ENCODE peak calls at places on chromosomes 4 and X, in four cellular contexts. N is NT2/D1, S is sigmoid colon, P is fibroblast of lung. E is an unnamed sample. For H3K9me3, the result is how much of the 10 kb centered on the place peaks cover.

GRCh38 chr4:76611611-76612010 is 176.6 kb downstream of the SHROOM3 start:
- DNase-seq in N (no peak), S (no peak), P (peak), E (no peak)

GRCh38 chr4:83686166-83686565 is 150.3 kb downstream of the GPAT3 start:
- DNase-seq in N (no peak), S (no peak), P (no peak), E (peak)

GRCh38 chrX:33207056-33207455 is 4.3 kb downstream of the DMD start:
- DNase-seq in N (no peak), S (no peak), P (no peak), E (peak)

GRCh38 chr4:139814285-139815015 is 148.8 kb downstream of the MGST2 start:
- DNase-seq in N (no peak), S (no peak), P (peak), E (peak)

GRCh38 chr4:179116011-179116410 is 1673.8 kb upstream of the AGA start:
- DNase-seq in N (no peak), S (no peak), P (peak), E (no peak)

GRCh38 chrX:50747471-50747900 is 66.5 kb downstream of the SHROOM4 start:
- DNase-seq in N (peak), S (no peak), P (peak), E (peak)

GRCh38 chr4:76200771-76201224 is 12.8 kb downstream of the SCARB2 start:
- DNase-seq in N (no peak), S (no peak), P (no peak), E (no peak)

GRCh38 chr4:147848634-147849033 is 116.7 kb downstream of the ARHGAP10 start:
- DNase-seq in N (no peak), S (no peak), P (no peak), E (peak)

GRCh38 chr4:148116971-148117370 is 325.2 kb downstream of the NR3C2 start:
- DNase-seq in N (no peak), S (no peak), P (no peak), E (no peak)

GRCh38 chrX:119015407-119016242 is 41.2 kb downstream of the LONRF3 start:
- DNase-seq in N (no peak), S (peak), P (peak), E (peak)

GRCh38 chrX:45240334-45240733 is 39.7 kb upstream of the DIPK2B start:
- DNase-seq in N (no peak), S (no peak), P (no peak), E (no peak)

GRCh38 chrX:34401411-34401810 is 255.7 kb downstream of the TMEM47 start:
- DNase-seq in N (no peak), S (no peak), P (no peak), E (no peak)

GRCh38 chrX:120200851-120201250 is 42.4 kb downstream of the RHOXF2 start:
- DNase-seq in N (no peak), S (no peak), P (no peak), E (no peak)

GRCh38 chr4:186074189-186074588 is 5.2 kb downstream of the TLR3 start:
- DNase-seq in N (no peak), S (no peak), P (no peak), E (peak)

GRCh38 chr4:137432431-137432830 is 99.9 kb downstream of the PCDH18 start:
- DNase-seq in N (no peak), S (no peak), P (no peak), E (no peak)

GRCh38 chrX:45714864-45715263 is 514.2 kb upstream of the DIPK2B start:
- DNase-seq in N (no peak), S (no peak), P (peak), E (peak)

GRCh38 chrX:80266979-80267378 is 153.3 kb upstream of the TENT5D start:
- DNase-seq in N (no peak), S (no peak), P (no peak), E (no peak)

GRCh38 chr4:158580064-158580463 is 58.4 kb downstream of the RXFP1 start:
- DNase-seq in N (peak), S (no peak), P (no peak), E (no peak)

GRCh38 chr4:7828011-7828720 is 111.5 kb downstream of the AFAP1 start:
- DNase-seq in N (peak), S (peak), P (peak), E (peak)

GRCh38 chrX:70979136-70979762 is 48.4 kb upstream of the SLC7A3 start:
- DNase-seq in N (peak), S (no peak), P (peak), E (peak)

GRCh38 chr4:98434816-98435215 is 173.6 kb downstream of the RAP1GDS1 start:
- DNase-seq in N (no peak), S (no peak), P (no peak), E (no peak)

GRCh38 chrX:119885554-119886428 is 9.9 kb upstream of the AKAP14 start:
- DNase-seq in N (no peak), S (peak), P (no peak), E (peak)

GRCh38 chr4:41748074-41748787 is at the start of gene PHOX2B:
- DNase-seq in N (no peak), S (no peak), P (no peak), E (no peak)

GRCh38 chr4:190020790-190021717 is 6.0 kb downstream of the FRG2 start:
- DNase-seq in N (peak), S (peak), P (peak), E (no peak)

GRCh38 chr4:83413676-83414075 is 41.9 kb downstream of the HELQ start:
- DNase-seq in N (no peak), S (no peak), P (peak), E (no peak)

GRCh38 chr4:158163941-158164665 is 8.7 kb downstream of the GASK1B start:
- DNase-seq in N (no peak), S (no peak), P (peak), E (peak)

GRCh38 chr4:36374836-36375511 is 93.6 kb downstream of the DTHD1 start:
- DNase-seq in N (no peak), S (peak), P (no peak), E (no peak)

GRCh38 chr4:21596521-21596920 is 352.1 kb downstream of the KCNIP4 start:
- DNase-seq in N (peak), S (no peak), P (no peak), E (no peak)

GRCh38 chr4:43330288-43330687 is 437.8 kb downstream of the GRXCR1 start:
- DNase-seq in N (no peak), S (no peak), P (peak), E (peak)

GRCh38 chr4:20882500-20882899 is 182.2 kb downstream of the PACRGL start:
- DNase-seq in N (no peak), S (no peak), P (no peak), E (no peak)

GRCh38 chr4:168748807-168749206 is 252.0 kb downstream of the PALLD start:
- DNase-seq in N (no peak), S (no peak), P (no peak), E (no peak)

GRCh38 chr4:147769386-147769785 is 37.5 kb downstream of the ARHGAP10 start:
- DNase-seq in N (no peak), S (no peak), P (peak), E (no peak)

GRCh38 chr4:106671711-106672110 is 303.1 kb upstream of the GIMD1 start:
- DNase-seq in N (no peak), S (no peak), P (peak), E (peak)

GRCh38 chr4:61614256-61614655 is 414.1 kb downstream of the ADGRL3 start:
- DNase-seq in N (no peak), S (no peak), P (peak), E (peak)

GRCh38 chrX:131728295-131729145 is 184.6 kb downstream of the OR13H1 start:
- DNase-seq in N (no peak), S (peak), P (peak), E (no peak)
- H3K9me3 ChIP-seq in N (under half), S (under half), P (under half), E (under half)

GRCh38 chr4:26874110-26874509 is 13.5 kb downstream of the STIM2 start:
- DNase-seq in N (no peak), S (no peak), P (no peak), E (no peak)

GRCh38 chr4:26879805-26880204 is 19.2 kb downstream of the STIM2 start:
- DNase-seq in N (no peak), S (no peak), P (peak), E (no peak)

GRCh38 chr4:26878729-26879415 is 18.2 kb downstream of the STIM2 start:
- DNase-seq in N (no peak), S (no peak), P (peak), E (no peak)

GRCh38 chr4:26877417-26877816 is 16.8 kb downstream of the STIM2 start:
- DNase-seq in N (no peak), S (no peak), P (no peak), E (no peak)

GRCh38 chr4:26877946-26878345 is 17.3 kb downstream of the STIM2 start:
- DNase-seq in N (no peak), S (no peak), P (no peak), E (no peak)
- H3K9me3 ChIP-seq in N (under half), S (under half), P (under half), E (under half)

GRCh38 chr4:374298-375160 is 36.9 kb downstream of the ZNF141 start:
- DNase-seq in N (no peak), S (no peak), P (no peak), E (no peak)
- H3K9me3 ChIP-seq in N (half or more), S (half or more), P (under half), E (half or more)

GRCh38 chr4:835148-836002 is 9.4 kb upstream of the CPLX1 start:
- DNase-seq in N (no peak), S (no peak), P (no peak), E (no peak)
- H3K9me3 ChIP-seq in N (under half), S (under half), P (under half), E (under half)

GRCh38 chrX:24575496-24575895 is 71.7 kb downstream of the PCYT1B start:
- DNase-seq in N (no peak), S (no peak), P (no peak), E (no peak)
- H3K9me3 ChIP-seq in N (under half), S (under half), P (under half), E (under half)

GRCh38 chr4:6055436-6055835 is 37.2 kb upstream of the C4orf50 start:
- DNase-seq in N (no peak), S (peak), P (no peak), E (no peak)

GRCh38 chr4:6059375-6059805 is 41.2 kb upstream of the C4orf50 start:
- DNase-seq in N (no peak), S (peak), P (no peak), E (no peak)

GRCh38 chr4:6056976-6057766 is 38.9 kb upstream of the C4orf50 start:
- DNase-seq in N (no peak), S (peak), P (no peak), E (no peak)

GRCh38 chr4:6062133-6062532 is 43.9 kb upstream of the C4orf50 start:
- DNase-seq in N (no peak), S (peak), P (no peak), E (no peak)

DNA sequence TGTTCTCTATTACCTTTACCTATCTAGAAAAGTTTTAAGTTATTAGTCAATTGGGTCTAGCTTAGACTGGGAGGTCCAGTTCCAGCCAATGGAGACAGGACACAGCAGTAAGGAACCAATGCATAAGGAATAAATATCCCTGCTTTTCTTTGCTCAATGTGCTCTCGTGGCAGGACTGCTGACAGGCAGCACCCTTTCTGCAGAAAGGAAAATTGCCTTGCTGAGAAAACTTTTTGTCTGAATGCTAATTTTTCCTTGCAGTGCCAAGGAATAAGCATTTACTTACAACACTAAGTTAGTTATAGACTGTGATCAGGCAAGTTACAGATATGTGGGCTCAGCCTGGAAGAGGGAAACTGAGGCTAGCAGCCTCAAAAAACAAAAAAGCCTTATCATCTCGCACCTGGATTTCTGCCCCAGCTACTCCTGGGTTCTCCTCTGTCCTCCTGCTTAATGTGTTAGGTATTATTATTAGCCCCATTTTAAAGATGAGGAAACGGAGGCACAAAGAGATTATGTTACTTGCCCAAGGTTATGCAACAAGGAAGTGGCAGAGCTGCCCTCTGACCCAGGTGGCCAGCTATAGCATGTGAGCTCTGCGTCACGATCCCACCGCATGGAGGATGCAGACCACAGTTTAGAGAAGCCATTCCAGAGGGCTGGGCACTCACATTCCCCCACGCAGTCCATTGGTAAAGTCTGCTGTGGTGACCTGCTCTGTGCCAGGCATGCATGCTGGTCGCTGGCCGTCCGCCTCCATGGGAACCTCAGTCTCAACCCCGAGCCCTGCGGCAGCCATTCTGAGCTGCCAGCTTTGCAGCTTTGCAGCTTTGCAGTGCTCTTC is 40.5 kb upstream of the C4orf50 start:
- DNase-seq in N (no peak), S (peak), P (no peak), E (no peak)
- H3K9me3 ChIP-seq in N (half or more), S (under half), P (under half), E (under half)

E was measured in mesenchymal stem cell.